ENCODE peak calls at places on chromosomes 2 and 18, in nine cellular contexts. L, N, E, P, X, T, K, F and J are unnamed samples.
A peak's percentile ranks its signal among the peaks of the same experiment; 100 is the strongest.

GRCh38 chr18:45324489-45325111 is 290.7 kb upstream of the SLC14A2 start:
- DNase-seq in P (peak; percentile 30), E (no peak), K (peak; percentile 34), T (no peak), X (no peak), N (no peak), F (no peak), L (peak; percentile 83), J (peak; percentile 82)

GRCh38 chr2:35033748-35034147 is 1321.8 kb upstream of the CRIM1 start:
- DNase-seq in K (no peak), T (no peak), N (no peak), L (no peak), X (no peak), F (no peak), E (no peak), P (no peak), J (no peak)

GRCh38 chr18:35732652-35733051 is 151.1 kb downstream of the GALNT1 start:
- DNase-seq in N (no peak), F (no peak), E (no peak), X (no peak), L (peak; percentile 18), P (no peak), K (peak; percentile 17), T (no peak), J (no peak)

GRCh38 chr18:41767960-41768359 is 187.1 kb upstream of the PIK3C3 start:
- DNase-seq in L (peak; percentile 85), T (no peak), P (no peak), F (no peak), N (no peak), X (no peak), K (no peak), E (no peak), J (no peak)

GRCh38 chr2:64214281-64215115 is 70.3 kb upstream of the PELI1 start:
- DNase-seq in E (peak; percentile 46), T (peak; percentile 44), L (no peak), X (peak; percentile 74), K (no peak), N (no peak), P (peak; percentile 45), F (no peak), J (no peak)

GRCh38 chr18:75923169-75923568 is 495.7 kb upstream of the SMIM21 start:
- DNase-seq in F (no peak), E (no peak), N (no peak), L (peak; percentile 13), T (no peak), P (peak; percentile 46), X (no peak), K (no peak), J (peak; percentile 70)

GRCh38 chr2:153077311-153077710 is 358.9 kb downstream of the ARL6IP6 start:
- DNase-seq in P (no peak), E (no peak), F (no peak), K (no peak), T (no peak), N (no peak), X (no peak), L (no peak), J (no peak)

GRCh38 chr2:219576505-219577388 is 4.6 kb downstream of the INHA start:
- DNase-seq in E (no peak), T (no peak), L (no peak), P (no peak), K (no peak), X (no peak), N (no peak), F (no peak), J (no peak)

GRCh38 chr2:234427081-234428058 is 69.5 kb downstream of the ARL4C start:
- DNase-seq in E (peak; percentile 48), N (no peak), T (no peak), P (no peak), L (peak; percentile 93), F (no peak), X (no peak), K (peak; percentile 72), J (no peak)

GRCh38 chr2:119531292-119531691 is 7.0 kb upstream of the SCTR start:
- DNase-seq in P (no peak), F (no peak), T (no peak), N (no peak), K (no peak), L (peak; percentile 28), X (no peak), E (no peak), J (no peak)

GRCh38 chr2:151200844-151201243 is 60.8 kb downstream of the RBM43 start:
- DNase-seq in X (no peak), E (no peak), T (no peak), N (no peak), F (no peak), P (no peak), L (no peak), K (no peak), J (no peak)

GRCh38 chr18:63844254-63844653 is 43.3 kb upstream of the SERPINB2 start:
- DNase-seq in L (peak; percentile 77), F (no peak), N (peak; percentile 31), E (no peak), T (no peak), X (no peak), P (no peak), K (peak; percentile 18), J (no peak)

GRCh38 chr18:26863122-26863879 is 2.2 kb downstream of the AQP4 start:
- DNase-seq in X (no peak), T (no peak), N (no peak), L (no peak), K (peak; percentile 6), F (no peak), P (peak; percentile 67), E (no peak), J (no peak)

GRCh38 chr2:225328192-225328591 is 71.3 kb upstream of the NYAP2 start:
- DNase-seq in T (no peak), N (no peak), P (no peak), E (no peak), L (peak; percentile 75), K (peak; percentile 13), F (no peak), X (no peak), J (no peak)

GRCh38 chr2:7649461-7650228 is 732.4 kb downstream of the RNF144A start:
- DNase-seq in F (no peak), E (no peak), X (no peak), L (no peak), T (no peak), P (no peak), N (no peak), K (no peak), J (no peak)

GRCh38 chr2:65377556-65378307 is 54.7 kb downstream of the SPRED2 start:
- DNase-seq in K (peak; percentile 45), F (no peak), L (peak; percentile 87), P (no peak), E (no peak), X (no peak), T (no peak), N (no peak), J (no peak)

GRCh38 chr2:36413218-36413617 is 57.6 kb downstream of the CRIM1 start:
- DNase-seq in K (no peak), N (no peak), T (no peak), P (no peak), L (peak; percentile 86), X (no peak), E (no peak), F (no peak), J (no peak)

GRCh38 chr2:9149726-9150567 is 56.7 kb upstream of the ASAP2 start:
- DNase-seq in N (no peak), L (no peak), T (no peak), K (no peak), E (no peak), X (no peak), P (no peak), F (no peak), J (no peak)

GRCh38 chr2:225122007-225122406 is 79.7 kb upstream of the DOCK10 start:
- DNase-seq in P (no peak), L (no peak), K (no peak), E (no peak), T (no peak), N (no peak), X (no peak), F (no peak), J (no peak)

GRCh38 chr2:180071797-180072196 is 64.7 kb upstream of the CWC22 start:
- DNase-seq in T (no peak), L (no peak), F (no peak), K (no peak), X (no peak), E (no peak), N (no peak), P (no peak), J (no peak)

GRCh38 chr2:65024149-65024829 is 31.9 kb upstream of the CEP68 start:
- DNase-seq in F (no peak), N (no peak), T (no peak), E (no peak), L (peak; percentile 78), X (no peak), P (no peak), K (peak; percentile 51), J (no peak)

GRCh38 chr2:240687741-240688562 is 3.7 kb upstream of the AQP12A start:
- DNase-seq in N (no peak), K (no peak), T (no peak), L (no peak), E (no peak), P (no peak), X (no peak), F (no peak), J (no peak)

GRCh38 chr2:216856666-216857065 is 3.2 kb downstream of the TNP1 start:
- DNase-seq in E (no peak), L (no peak), T (no peak), X (no peak), F (no peak), K (no peak), N (no peak), P (no peak), J (no peak)

GRCh38 chr2:173511357-173511756 is 156.7 kb downstream of the CDCA7 start:
- DNase-seq in E (no peak), X (no peak), K (no peak), F (no peak), L (no peak), P (no peak), N (no peak), T (no peak), J (no peak)

GRCh38 chr2:159959136-159959535 is 103.3 kb downstream of the PLA2R1 start:
- DNase-seq in X (no peak), E (no peak), T (no peak), F (no peak), K (no peak), N (no peak), L (no peak), P (no peak), J (no peak)

GRCh38 chr18:76751538-76751890 is 70.8 kb upstream of the ZNF236 start:
- DNase-seq in P (no peak), K (no peak), F (no peak), L (no peak), T (no peak), N (no peak), X (no peak), E (no peak), J (no peak)

GRCh38 chr18:35178260-35178659 is 62.6 kb upstream of the ZNF397 start:
- DNase-seq in K (peak; percentile 52), X (no peak), F (no peak), P (no peak), N (no peak), T (no peak), L (peak; percentile 57), E (peak; percentile 55), J (no peak)

GRCh38 chr2:174965992-174966789 is 39.0 kb downstream of the CHN1 start:
- DNase-seq in L (peak; percentile 53), P (no peak), F (no peak), X (no peak), N (no peak), E (no peak), K (no peak), T (no peak), J (no peak)

GRCh38 chr2:181172676-181173075 is 192.3 kb downstream of the UBE2E3 start:
- DNase-seq in F (no peak), T (no peak), E (no peak), P (no peak), K (no peak), N (no peak), L (no peak), X (no peak), J (no peak)